ENCODE peak calls at places on chromosomes 5 and 9, in five cellular contexts. Q is choroid plexus epithelial cell, H is upper lobe of right lung, G is mammary epithelial cell, B is AG09309. W is an unnamed sample.
A peak's percentile ranks its signal among the peaks of the same experiment; 100 is the strongest.

GRCh38 chr9:124659099-124659659 is 111.9 kb downstream of the NR6A1 start:
- DNase-seq in Q (peak; percentile 96), H (peak; percentile 89), G (peak; percentile 93), B (peak; percentile 88), W (peak; percentile 73)

GRCh38 chr5:89930591-89931383 is 478.8 kb downstream of the CETN3 start:
- DNase-seq in Q (peak; percentile 65), H (no peak), G (peak; percentile 60), B (peak; percentile 57), W (no peak)

GRCh38 chr5:174533771-174534221 is 190.6 kb upstream of the MSX2 start:
- DNase-seq in Q (peak; percentile 81), H (no peak), G (peak; percentile 87), B (peak; percentile 58), W (no peak)

GRCh38 chr5:142641681-142642080 is 44.2 kb downstream of the FGF1 start:
- DNase-seq in Q (peak; percentile 54), H (no peak), G (no peak), B (no peak), W (no peak)

GRCh38 chr5:173278172-173278571 is 43.2 kb upstream of the NKX2-5 start:
- DNase-seq in Q (no peak), H (no peak), G (no peak), B (no peak), W (no peak)

GRCh38 chr5:93830893-93831292 is 89.5 kb upstream of the POU5F2 start:
- DNase-seq in Q (no peak), H (no peak), G (no peak), B (no peak), W (no peak)

GRCh38 chr9:91241909-91242308 is 119.8 kb downstream of the AUH start:
- DNase-seq in Q (no peak), H (peak; percentile 67), G (no peak), B (no peak), W (no peak)

GRCh38 chr5:90802695-90803317 is 244.2 kb downstream of the ADGRV1 start:
- DNase-seq in Q (peak; percentile 71), H (no peak), G (peak; percentile 30), B (no peak), W (no peak)

GRCh38 chr9:77475641-77476473 is 172.3 kb downstream of the GNA14 start:
- DNase-seq in Q (peak; percentile 64), H (no peak), G (no peak), B (peak; percentile 33), W (no peak)

GRCh38 chr5:149860801-149861322 is 83.7 kb downstream of the PDE6A start:
- DNase-seq in Q (peak; percentile 28), H (no peak), G (peak; percentile 76), B (no peak), W (no peak)

GRCh38 chr5:90293931-90294330 is 115.6 kb downstream of the CETN3 start:
- DNase-seq in Q (peak; percentile 24), H (no peak), G (no peak), B (no peak), W (no peak)

GRCh38 chr9:38432922-38433510 is 8.8 kb upstream of the IGFBPL1 start:
- DNase-seq in Q (peak; percentile 72), H (no peak), G (peak; percentile 21), B (no peak), W (no peak)

GRCh38 chr9:136981588-136982231 is 1.1 kb upstream of the LCNL1 start:
- DNase-seq in Q (peak; percentile 46), H (no peak), G (no peak), B (no peak), W (no peak)

GRCh38 chr5:124507688-124508087 is 238.8 kb downstream of the ZNF608 start:
- DNase-seq in Q (no peak), H (no peak), G (no peak), B (no peak), W (no peak)

GRCh38 chr5:136036991-136037705 is 8.4 kb downstream of the TGFBI start:
- DNase-seq in Q (peak; percentile 69), H (peak; percentile 18), G (peak; percentile 91), B (peak; percentile 72), W (no peak)

GRCh38 chr5:1547655-1548054 is 23.9 kb upstream of the LPCAT1 start:
- DNase-seq in Q (no peak), H (no peak), G (no peak), B (no peak), W (no peak)

DNA sequence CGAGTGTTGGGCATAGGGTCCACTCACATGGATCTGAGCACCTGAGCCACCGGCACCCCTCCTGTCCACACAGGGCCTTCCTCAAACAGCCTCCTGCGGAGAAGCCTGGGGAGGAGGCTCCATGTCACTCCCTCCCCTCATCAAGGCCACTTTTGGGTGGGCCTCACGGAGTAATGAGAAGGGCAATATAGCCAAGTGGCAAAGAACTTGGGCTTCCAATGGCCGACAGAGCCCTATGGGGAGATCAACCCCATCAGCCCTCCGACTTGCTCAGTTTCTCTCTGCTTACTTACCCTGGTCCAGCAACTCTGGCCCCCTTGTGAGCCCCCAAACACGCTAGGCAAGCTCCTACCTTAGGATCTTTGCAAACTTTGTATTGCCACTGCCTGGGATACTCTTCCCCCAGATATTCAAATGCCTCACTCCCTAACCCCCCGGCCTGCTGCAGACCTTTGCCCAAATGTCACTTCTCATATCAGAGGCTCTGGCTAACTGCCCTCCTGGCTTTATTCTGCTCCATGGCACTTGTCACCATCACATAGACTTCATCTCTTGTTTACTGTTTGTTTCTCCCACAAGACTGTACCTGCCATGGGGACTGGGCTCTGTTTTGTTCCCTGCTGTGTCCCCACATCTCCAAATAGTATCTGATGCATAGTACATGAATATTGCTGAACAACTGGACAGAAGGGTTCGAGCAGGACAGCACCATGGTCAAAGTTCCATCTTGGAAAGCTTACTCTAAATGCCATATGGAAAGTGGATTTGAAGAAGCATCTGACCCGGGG is 220.8 kb downstream of the FSTL4 start:
- DNase-seq in Q (no peak), H (no peak), G (no peak), B (no peak), W (no peak)
- TF ChIP-seq CTCF in Q (no peak), H (no peak), G (no peak), B (no peak), W (no peak)

DNA sequence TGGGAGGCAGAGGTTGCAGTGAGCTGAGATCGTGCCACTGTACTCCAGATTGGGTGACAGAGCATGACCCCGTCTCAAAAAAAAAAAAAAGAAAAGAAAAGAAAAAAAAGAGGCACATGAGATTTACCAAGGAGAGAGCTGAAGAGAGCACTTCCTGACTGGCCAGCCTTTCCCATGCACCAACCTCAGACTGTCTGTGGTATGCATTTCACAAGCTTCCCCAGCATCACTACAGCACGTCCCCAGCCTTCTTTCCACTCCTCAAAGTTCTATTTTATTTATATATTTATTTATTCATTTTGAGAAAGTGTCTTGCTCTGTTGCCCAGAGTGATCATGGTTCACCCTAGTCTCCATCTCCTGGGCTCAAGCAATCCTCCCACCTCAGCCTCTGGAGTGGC is 13.6 kb upstream of the FUBP3 start:
- DNase-seq in Q (peak; percentile 58), H (no peak), G (no peak), B (no peak), W (no peak)
- TF ChIP-seq CTCF in Q (no peak), H (no peak), G (no peak), B (no peak), W (no peak)

DNA sequence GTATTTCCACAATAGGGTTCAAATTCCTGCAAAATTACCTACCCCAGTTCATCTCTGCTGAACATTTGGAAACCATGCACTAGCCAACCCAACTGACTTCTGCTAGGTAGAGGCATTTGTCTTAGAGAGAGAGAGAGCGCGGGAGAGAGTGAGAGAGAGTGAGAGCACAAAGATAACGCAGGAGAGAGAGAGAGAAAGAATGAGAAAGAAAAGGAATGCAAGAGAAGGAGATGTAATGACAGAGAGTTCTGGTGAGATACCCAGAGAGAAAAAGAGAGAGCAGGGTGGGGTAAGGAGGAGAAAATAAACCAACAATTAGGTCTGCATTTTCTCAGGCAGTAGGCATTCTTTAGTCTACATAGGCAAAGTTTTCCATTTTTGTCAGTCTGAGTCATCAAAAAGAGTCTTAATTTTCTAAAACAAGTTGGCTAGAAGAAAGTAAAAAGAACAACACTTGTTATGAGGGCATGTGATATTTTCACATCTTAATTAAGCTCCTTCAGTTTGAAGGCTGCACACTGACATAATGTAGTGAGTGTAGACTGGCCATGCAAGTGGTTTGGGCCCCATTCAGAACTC is 98.2 kb downstream of the MAP1B start:
- DNase-seq in Q (peak; percentile 54), H (no peak), G (no peak), B (no peak), W (no peak)
- TF ChIP-seq CTCF in Q (no peak), H (no peak), G (no peak), B (no peak), W (no peak)

GRCh38 chr9:35689601-35690446 is at the start of gene TPM2:
- DNase-seq in Q (peak; percentile 72), H (no peak), G (peak; percentile 55), B (no peak), W (no peak)

GRCh38 chr9:35689351-35689600 is 449 bp downstream of the TPM2 start:
- DNase-seq in Q (no peak), H (no peak), G (no peak), B (no peak), W (no peak)

GRCh38 chr9:35691325-35691631 is 1.6 kb upstream of the TPM2 start:
- DNase-seq in Q (no peak), H (no peak), G (no peak), B (no peak), W (no peak)

GRCh38 chr9:35690447-35691324 is 961 bp upstream of the TPM2 start:
- DNase-seq in Q (peak; percentile 70), H (peak; percentile 83), G (no peak), B (no peak), W (no peak)

DNA sequence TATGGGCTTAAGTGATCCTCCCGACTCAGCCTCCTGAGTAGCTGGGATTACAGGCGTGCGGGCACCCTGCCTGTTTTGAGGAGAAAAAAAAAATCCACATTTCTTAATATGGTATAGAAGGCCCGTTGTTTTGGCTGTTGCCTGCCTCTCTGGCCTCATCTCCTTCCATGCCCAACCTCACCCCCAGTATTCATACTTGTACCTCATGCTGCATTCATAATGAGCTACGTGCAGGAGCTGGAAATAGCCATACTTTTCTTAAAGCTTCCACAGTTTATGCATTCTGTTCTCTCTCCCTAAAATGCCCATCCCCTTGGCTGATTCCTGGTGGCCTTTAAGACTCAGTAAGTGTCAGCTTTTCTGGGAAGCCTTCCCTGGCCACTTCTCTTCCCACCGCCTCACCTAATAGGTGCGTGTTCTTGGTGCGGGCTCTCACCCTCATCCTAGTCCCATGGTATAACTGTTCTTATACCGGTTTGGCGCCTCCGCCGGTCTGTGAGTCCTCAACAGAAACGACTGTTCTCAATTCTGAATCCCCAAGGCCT is 2.1 kb upstream of the TPM2 start:
- DNase-seq in Q (no peak), H (no peak), G (no peak), B (no peak), W (no peak)
- TF ChIP-seq CTCF in Q (peak; percentile 17), H (no peak), G (no peak), B (no peak), W (no peak)

GRCh38 chr5:73729329-73729728 is 103.3 kb downstream of the ARHGEF28 start:
- DNase-seq in Q (peak; percentile 58), H (no peak), G (no peak), B (no peak), W (no peak)
- TF ChIP-seq CTCF in Q (peak; percentile 15), H (no peak), G (no peak), B (no peak), W (no peak)

GRCh38 chr9:99351647-99352046 is 129.6 kb downstream of the SEC61B start:
- DNase-seq in Q (no peak), H (no peak), G (no peak), B (no peak), W (no peak)
- TF ChIP-seq CTCF in Q (no peak), H (no peak), G (peak; percentile 23), B (no peak), W (no peak)